ENCODE peak calls at places on chromosomes 6 and 20, in six cellular contexts. R is HCT116, T is GM12878, V is K562, L is HepG2, Y is SK-N-SH. Z is an unnamed sample.

GRCh38 chr6:129860901-129861665 is at the start of gene TMEM244:
- DNase-seq in R (no peak), L (no peak), T (no peak), Y (no peak), V (no peak), Z (no peak)

GRCh38 chr6:2197177-2197671 is 48.2 kb downstream of the GMDS start:
- DNase-seq in L (no peak), V (no peak), R (peak; percentile 28), T (no peak), Y (no peak), Z (no peak)

GRCh38 chr6:11609324-11610071 is 71.9 kb downstream of the TMEM170B start:
- DNase-seq in R (no peak), T (no peak), Y (no peak), V (no peak), L (no peak), Z (no peak)

GRCh38 chr6:148573922-148574321 is 172.9 kb upstream of the UST start:
- DNase-seq in R (no peak), Y (no peak), V (no peak), L (no peak), T (no peak), Z (no peak)

GRCh38 chr6:68880050-68880449 is 245.0 kb downstream of the ADGRB3 start:
- DNase-seq in L (no peak), R (no peak), V (no peak), Y (peak; percentile 61), T (no peak), Z (no peak)

GRCh38 chr6:111711476-111711875 is 105.8 kb upstream of the TRAF3IP2 start:
- DNase-seq in L (no peak), V (no peak), R (no peak), T (no peak), Y (peak; percentile 59), Z (no peak)

GRCh38 chr6:154156135-154156948 is 117.3 kb downstream of the OPRM1 start:
- DNase-seq in R (peak; percentile 52), Y (peak; percentile 25), L (peak; percentile 30), T (no peak), V (no peak), Z (peak; percentile 8)

GRCh38 chr20:37254114-37254878 is 7.3 kb downstream of the GHRH start:
- DNase-seq in T (no peak), R (no peak), V (no peak), Y (no peak), L (no peak), Z (no peak)

GRCh38 chr6:121848523-121849255 is 413.2 kb downstream of the GJA1 start:
- DNase-seq in Y (no peak), T (no peak), R (no peak), V (no peak), L (no peak), Z (no peak)

GRCh38 chr6:166691199-166691598 is 64.1 kb upstream of the RPS6KA2 start:
- DNase-seq in R (peak; percentile 81), T (no peak), L (no peak), V (no peak), Y (no peak), Z (peak; percentile 25)

GRCh38 chr6:118372413-118372812 is 175.7 kb upstream of the PLN start:
- DNase-seq in R (no peak), T (no peak), V (no peak), L (no peak), Y (peak; percentile 11), Z (no peak)

GRCh38 chr20:49633023-49633422 is 65.1 kb upstream of the PTGIS start:
- DNase-seq in Y (no peak), L (no peak), T (no peak), V (no peak), R (no peak), Z (no peak)

GRCh38 chr6:155123520-155123919 is 128.4 kb downstream of the TIAM2 start:
- DNase-seq in Y (no peak), T (no peak), R (no peak), L (peak; percentile 49), V (no peak), Z (no peak)

GRCh38 chr6:105209950-105210706 is 30.3 kb upstream of the POPDC3 start:
- DNase-seq in R (peak; percentile 38), L (peak; percentile 60), Y (no peak), T (no peak), V (no peak), Z (no peak)

GRCh38 chr6:84773431-84774173 is 9.2 kb upstream of the TBX18 start:
- DNase-seq in R (no peak), V (no peak), L (no peak), T (no peak), Y (peak; percentile 53), Z (no peak)

GRCh38 chr6:93932175-93932574 is 512.8 kb upstream of the EPHA7 start:
- DNase-seq in R (no peak), L (no peak), T (no peak), V (no peak), Y (no peak), Z (no peak)

GRCh38 chr6:30626484-30627366 is at the start of gene ATAT1:
- DNase-seq in Y (peak; percentile 92), V (peak; percentile 61), L (peak; percentile 88), R (peak; percentile 70), T (peak; percentile 36), Z (no peak)

GRCh38 chr20:24723953-24724352 is 225.1 kb upstream of the CST7 start:
- DNase-seq in T (no peak), L (no peak), Y (no peak), V (no peak), R (no peak), Z (no peak)

GRCh38 chr6:70956451-70957283 is at the start of gene B3GAT2:
- DNase-seq in R (no peak), Y (peak; percentile 70), T (no peak), V (no peak), L (no peak), Z (no peak)

GRCh38 chr6:39765508-39766065 is 26.6 kb upstream of the DAAM2 start:
- DNase-seq in T (no peak), Y (no peak), R (no peak), V (no peak), L (no peak), Z (no peak)

GRCh38 chr6:128161839-128162238 is 261.0 kb upstream of the THEMIS start:
- DNase-seq in T (no peak), L (no peak), Y (no peak), V (no peak), R (no peak), Z (no peak)
- TF ChIP-seq POLR2AphosphoS5 in T (no peak), L (no peak), Y (peak; percentile 32), V (no peak), R (no peak), Z (no peak)

DNA sequence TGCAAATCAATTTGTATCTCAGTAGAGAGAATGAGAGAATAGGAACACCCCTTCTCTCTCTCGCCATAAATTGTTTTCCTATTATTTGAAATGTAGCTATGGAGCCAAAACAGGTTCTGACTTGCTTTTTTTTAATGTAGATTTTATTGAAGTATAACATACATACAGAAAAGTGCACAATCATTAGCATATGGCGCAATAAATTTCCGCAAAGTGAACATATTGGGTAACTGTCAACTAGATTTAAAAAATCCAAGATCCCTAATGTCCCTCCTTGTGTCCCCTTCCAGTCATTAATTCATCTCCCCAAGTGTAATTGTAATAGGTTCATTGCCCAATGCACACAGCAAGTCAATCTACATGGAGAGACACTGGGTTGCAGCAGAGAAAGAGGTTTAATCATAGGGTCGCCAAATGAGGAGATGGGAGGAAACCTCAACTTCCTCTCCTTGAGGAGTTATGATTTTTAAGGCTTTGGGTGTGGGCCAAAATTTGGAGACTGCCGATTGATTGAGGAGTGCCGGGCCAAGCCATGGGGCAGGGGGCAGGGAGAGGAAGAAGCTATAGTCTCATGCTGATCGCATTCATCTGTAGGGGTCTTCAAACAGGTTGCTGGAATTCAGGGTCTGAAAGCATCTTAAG is 43.3 kb upstream of the TGM3 start:
- DNase-seq in L (no peak), R (no peak), V (no peak), Y (no peak), T (no peak), Z (no peak)
- TF ChIP-seq REST in L (no peak), R (no peak), V (no peak), Y (no peak), T (no peak), Z (no peak)

DNA sequence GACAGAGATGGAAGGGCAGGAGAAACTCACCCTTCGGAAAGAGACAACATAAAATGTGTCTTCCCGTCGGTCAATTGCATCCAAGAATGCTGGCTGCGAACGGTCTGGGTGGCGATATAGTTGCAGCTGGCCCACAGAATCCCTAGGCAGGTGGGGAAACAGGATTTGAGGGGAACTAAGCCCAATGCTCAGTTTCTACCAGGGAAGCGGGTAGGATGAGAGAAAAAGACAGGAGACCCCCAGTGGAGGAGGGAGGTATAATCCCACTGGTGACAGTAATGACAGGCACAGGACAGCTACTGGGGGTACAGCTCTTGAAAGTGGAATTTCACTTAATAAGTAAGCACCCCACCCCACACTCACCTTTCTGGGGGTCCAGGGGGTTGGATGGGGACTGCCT is 7.5 kb upstream of the TNXB start:
- DNase-seq in T (no peak), Y (peak; percentile 64), L (peak; percentile 44), V (peak; percentile 61), R (no peak), Z (no peak)
- TF ChIP-seq SIN3A in T (no peak), Y (no peak), L (no peak), V (no peak), R (no peak), Z (no peak)

GRCh38 chr20:48259456-48259855 is 474.2 kb upstream of the SULF2 start:
- DNase-seq in Y (no peak), V (no peak), R (no peak), L (no peak), T (no peak), Z (no peak)
- TF ChIP-seq POLR2AphosphoS5 in Y (no peak), V (no peak), R (no peak), L (no peak), T (no peak), Z (no peak)

DNA sequence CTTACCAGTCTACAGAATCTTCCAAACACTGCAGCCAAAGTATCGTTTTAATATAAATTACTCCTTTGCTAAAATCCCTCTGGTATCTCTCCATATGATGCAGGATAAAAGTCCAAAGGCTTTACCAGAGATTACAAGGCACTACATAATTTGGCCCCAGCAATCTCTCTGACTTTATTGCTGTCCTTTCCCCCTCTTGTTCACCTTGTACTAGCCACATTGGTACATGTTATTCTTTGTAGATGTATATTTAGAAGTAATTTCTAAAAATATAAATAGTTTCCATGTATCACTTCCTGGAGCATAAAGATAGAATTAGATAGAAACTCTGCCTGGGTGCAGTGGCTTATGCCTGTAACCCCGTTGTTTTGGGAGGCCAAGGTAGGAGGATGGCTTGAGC is 28.7 kb upstream of the FAM83B start:
- DNase-seq in T (no peak), V (no peak), Y (no peak), R (no peak), L (no peak), Z (no peak)
- TF ChIP-seq REST in T (no peak), V (no peak), Y (no peak), R (no peak), L (no peak), Z (no peak)

GRCh38 chr6:151381722-151382121 is 9.6 kb downstream of the ZBTB2 start:
- DNase-seq in L (no peak), Y (no peak), V (no peak), T (no peak), R (no peak), Z (no peak)
- TF ChIP-seq SIN3A in L (no peak), Y (no peak), V (no peak), T (no peak), R (no peak), Z (no peak)

Z was measured in Panc1.